ENCODE peak calls at places on chromosomes 4 and X, in seven cellular contexts. A is HCEC 1CT, E is retinal pigment epithelial cell, O is right cardiac atrium, V is GDM1, T is upper lobe of right lung, G is HEK293T. M is an unnamed sample.

GRCh38 chr4:139872274-139872673 is 206.7 kb downstream of the MGST2 start:
- DNase-seq in V (no peak), O (no peak), A (peak), T (no peak), E (peak), G (no peak), M (no peak)

GRCh38 chrX:101619336-101619735 is 1.5 kb upstream of the ARMCX6 start:
- DNase-seq in A (no peak), T (no peak), E (no peak), V (no peak), O (no peak), G (peak), M (no peak)

GRCh38 chr4:16018061-16018676 is 55.2 kb upstream of the FGFBP2 start:
- DNase-seq in V (no peak), O (no peak), E (no peak), A (no peak), G (no peak), T (no peak), M (no peak)

GRCh38 chr4:54586343-54586953 is 71.3 kb upstream of the KIT start:
- DNase-seq in E (peak), V (no peak), G (no peak), T (no peak), A (no peak), O (no peak), M (no peak)

GRCh38 chr4:48681856-48682255 is 98.2 kb downstream of the FRYL start:
- DNase-seq in V (no peak), A (peak), T (no peak), G (no peak), E (no peak), O (no peak), M (no peak)

GRCh38 chr4:140153744-140154571 is at the start of gene MAML3:
- DNase-seq in A (peak), G (peak), V (peak), O (peak), E (peak), T (peak), M (peak)

GRCh38 chrX:39736219-39737211 is 361.2 kb downstream of the BCOR start:
- DNase-seq in A (peak), T (peak), O (peak), G (no peak), E (peak), V (peak), M (no peak)

GRCh38 chr4:184621518-184621917 is 27.7 kb downstream of the CASP3 start:
- DNase-seq in T (no peak), G (no peak), V (no peak), O (no peak), E (no peak), A (no peak), M (no peak)

GRCh38 chrX:119729408-119730201 is 28.8 kb upstream of the SOWAHD start:
- DNase-seq in V (peak), A (peak), E (peak), O (peak), G (peak), T (peak), M (peak)

GRCh38 chrX:111823703-111824102 is 52.3 kb upstream of the TRPC5OS start:
- DNase-seq in E (no peak), T (no peak), A (no peak), O (no peak), G (no peak), V (no peak), M (no peak)

GRCh38 chrX:103688949-103689348 is 2.5 kb upstream of the MORF4L2 start:
- DNase-seq in G (peak), O (no peak), V (no peak), E (no peak), A (peak), T (no peak), M (no peak)

GRCh38 chr4:153222162-153222789 is 18.0 kb downstream of the TRIM2 start:
- DNase-seq in G (peak), V (no peak), T (no peak), O (peak), E (no peak), A (peak), M (no peak)

GRCh38 chr4:180828455-180829018 is 1414.7 kb upstream of the TENM3 start:
- DNase-seq in A (peak), O (no peak), V (peak), G (peak), T (no peak), E (no peak), M (no peak)

GRCh38 chrX:72273718-72274117 is 3.3 kb downstream of the RPS4X start:
- DNase-seq in T (no peak), O (no peak), A (no peak), V (no peak), G (no peak), E (no peak), M (no peak)

GRCh38 chr4:145511913-145512522 is 30.4 kb downstream of the SMAD1 start:
- DNase-seq in A (no peak), O (no peak), E (no peak), V (no peak), G (no peak), T (no peak), M (no peak)

GRCh38 chr4:53055274-53055673 is 193.2 kb downstream of the RASL11B start:
- DNase-seq in V (no peak), T (no peak), E (no peak), A (peak), O (no peak), G (no peak), M (no peak)

GRCh38 chrX:56800801-56801200 is 71.8 kb downstream of the NBDY start:
- DNase-seq in G (no peak), T (no peak), A (no peak), E (no peak), O (no peak), V (no peak), M (no peak)

GRCh38 chrX:110462957-110463356 is 104.3 kb downstream of the RTL9 start:
- DNase-seq in T (no peak), O (no peak), G (no peak), E (no peak), A (no peak), V (no peak), M (no peak)

GRCh38 chr4:70640192-70640591 is 11.6 kb downstream of the ENAM start:
- DNase-seq in E (no peak), O (no peak), G (no peak), V (no peak), A (no peak), T (no peak), M (no peak)